ENCODE peak calls at places on chromosomes 4 and X, in six cellular contexts. C is cardiac fibroblast, Q is transverse colon, S is HEK293T, A is WTC11, X is left kidney. W is an unnamed sample.

GRCh38 chrX:68599256-68600152 is 48.0 kb upstream of the STARD8 start:
- DNase-seq in C (peak; percentile 21), Q (no peak), X (no peak), A (peak; percentile 14), S (peak; percentile 8), W (no peak)

GRCh38 chr4:42104521-42104920 is 47.9 kb downstream of the BEND4 start:
- DNase-seq in S (no peak), C (peak; percentile 46), A (no peak), Q (no peak), X (no peak), W (no peak)

GRCh38 chrX:20513185-20513584 is 246.5 kb upstream of the RPS6KA3 start:
- DNase-seq in X (no peak), A (no peak), S (no peak), C (no peak), Q (no peak), W (no peak)

GRCh38 chrX:30283456-30284200 is 25.6 kb downstream of the NR0B1 start:
- DNase-seq in C (peak; percentile 92), X (no peak), A (no peak), Q (no peak), S (no peak), W (peak; percentile 41)

GRCh38 chr4:2796261-2797187 is 3.6 kb downstream of the SH3BP2 start:
- DNase-seq in X (no peak), S (no peak), A (no peak), C (no peak), Q (peak; percentile 84), W (peak; percentile 75)

GRCh38 chr4:152431287-152431686 is 104.6 kb downstream of the FBXW7 start:
- DNase-seq in C (no peak), A (no peak), S (no peak), X (peak; percentile 15), Q (no peak), W (no peak)

GRCh38 chrX:21741869-21742701 is 15.8 kb downstream of the SMPX start:
- DNase-seq in A (no peak), S (no peak), C (peak; percentile 34), X (no peak), Q (no peak), W (no peak)

GRCh38 chr4:139917896-139918295 is 236.1 kb downstream of the MAML3 start:
- DNase-seq in S (no peak), X (no peak), Q (no peak), C (no peak), A (no peak), W (no peak)

GRCh38 chr4:23033796-23034195 is 341.1 kb downstream of the GBA3 start:
- DNase-seq in Q (no peak), C (no peak), A (no peak), X (no peak), S (no peak), W (no peak)

GRCh38 chr4:98586231-98586630 is 72.2 kb downstream of the TSPAN5 start:
- DNase-seq in Q (no peak), X (peak; percentile 26), C (no peak), S (no peak), A (no peak), W (no peak)

GRCh38 chrX:69501433-69501832 is 2.7 kb upstream of the NALF2 start:
- DNase-seq in Q (no peak), X (peak; percentile 74), C (no peak), A (peak; percentile 46), S (peak; percentile 56), W (no peak)

GRCh38 chr4:38857354-38858096 is 908 bp upstream of the TLR6 start:
- DNase-seq in X (no peak), Q (peak; percentile 45), A (no peak), S (no peak), C (peak; percentile 95), W (peak; percentile 46)

GRCh38 chrX:125444659-125445058 is 125.0 kb downstream of the TEX13C start:
- DNase-seq in C (peak; percentile 9), S (no peak), A (no peak), Q (no peak), X (no peak), W (no peak)

GRCh38 chrX:136636121-136636520 is 11.8 kb upstream of the CD40LG start:
- DNase-seq in S (no peak), C (no peak), Q (no peak), A (peak; percentile 40), X (peak; percentile 53), W (no peak)

GRCh38 chrX:1465261-1466231 is 12.8 kb upstream of the ASMTL start:
- DNase-seq in S (no peak), C (peak; percentile 16), Q (no peak), A (no peak), X (no peak), W (no peak)

GRCh38 chrX:154348646-154349358 is 25.6 kb downstream of the FLNA start:
- DNase-seq in X (no peak), C (peak; percentile 2), A (no peak), S (no peak), Q (no peak), W (no peak)

GRCh38 chr4:87046111-87046510 is 111.3 kb downstream of the AFF1 start:
- DNase-seq in A (no peak), S (no peak), X (no peak), C (peak; percentile 59), Q (no peak), W (no peak)

GRCh38 chr4:174218127-174218790 is 65.2 kb downstream of the FBXO8 start:
- DNase-seq in Q (no peak), S (no peak), C (no peak), A (peak; percentile 33), X (peak; percentile 51), W (no peak)

GRCh38 chrX:142251665-142252064 is 46.6 kb upstream of the MAGEC2 start:
- DNase-seq in X (no peak), C (peak; percentile 0), A (no peak), S (no peak), Q (no peak), W (no peak)

GRCh38 chr4:115537387-115537786 is 424.0 kb upstream of the NDST4 start:
- DNase-seq in X (no peak), A (no peak), C (peak; percentile 0), S (no peak), Q (no peak), W (peak; percentile 5)

W was measured in hepatocyte.